ENCODE peak calls at places on chromosomes 5 and 9, in six cellular contexts. T, M, Y, U, A and J are unnamed samples.

GRCh38 chr5:43400082-43400481 is 12.1 kb downstream of the CCL28 start:
- DNase-seq in T (peak), M (no peak), Y (no peak), U (peak), A (no peak), J (no peak)

GRCh38 chr5:137563646-137564474 is 64.7 kb upstream of the SPOCK1 start:
- DNase-seq in T (peak), M (no peak), Y (no peak), U (peak), A (no peak), J (no peak)

GRCh38 chr9:72396247-72397091 is 31.5 kb upstream of the ZFAND5 start:
- DNase-seq in T (peak), M (no peak), Y (no peak), U (peak), A (no peak), J (no peak)

GRCh38 chr5:146041180-146041789 is 64.1 kb downstream of the PLAC8L1 start:
- DNase-seq in T (no peak), M (no peak), Y (no peak), U (no peak), A (no peak), J (no peak)

GRCh38 chr9:96550659-96551058 is 69.0 kb downstream of the CDC14B start:
- DNase-seq in T (no peak), M (no peak), Y (no peak), U (no peak), A (no peak), J (no peak)

GRCh38 chr5:142548739-142549275 is 137.1 kb downstream of the FGF1 start:
- DNase-seq in T (peak), M (no peak), Y (peak), U (peak), A (peak), J (no peak)

GRCh38 chr5:33843579-33843978 is 48.2 kb downstream of the ADAMTS12 start:
- DNase-seq in T (peak), M (no peak), Y (no peak), U (peak), A (no peak), J (no peak)

GRCh38 chr9:37915911-37916470 is 12.1 kb upstream of the SLC25A51 start:
- DNase-seq in T (no peak), M (no peak), Y (no peak), U (no peak), A (no peak), J (no peak)

GRCh38 chr9:136273921-136274785 is 28.5 kb upstream of the QSOX2 start:
- DNase-seq in T (no peak), M (no peak), Y (no peak), U (no peak), A (no peak), J (no peak)

GRCh38 chr9:130470269-130470668 is 25.5 kb downstream of the ASS1 start:
- DNase-seq in T (no peak), M (no peak), Y (no peak), U (no peak), A (no peak), J (no peak)

GRCh38 chr5:177302354-177303110 is 987 bp downstream of the RAB24 start:
- DNase-seq in T (peak), M (no peak), Y (peak), U (peak), A (peak), J (no peak)

GRCh38 chr5:152514827-152515397 is 109.8 kb upstream of the NMUR2 start:
- DNase-seq in T (peak), M (no peak), Y (peak), U (peak), A (no peak), J (no peak)

GRCh38 chr9:27019589-27019988 is 14.1 kb upstream of the LRRC19 start:
- DNase-seq in T (peak), M (no peak), Y (no peak), U (peak), A (no peak), J (no peak)

GRCh38 chr5:118577621-118578020 is 410.7 kb downstream of the DTWD2 start:
- DNase-seq in T (no peak), M (no peak), Y (no peak), U (no peak), A (no peak), J (no peak)

GRCh38 chr5:90142531-90142930 is 267.0 kb downstream of the CETN3 start:
- DNase-seq in T (no peak), M (no peak), Y (peak), U (no peak), A (no peak), J (no peak)

GRCh38 chr5:181203093-181203711 is 1.8 kb downstream of the TRIM7 start:
- DNase-seq in T (peak), M (no peak), Y (no peak), U (peak), A (no peak), J (no peak)

GRCh38 chr9:70049236-70049635 is 5.6 kb downstream of the MAMDC2 start:
- DNase-seq in T (peak), M (no peak), Y (no peak), U (peak), A (peak), J (no peak)

GRCh38 chr9:95425910-95426551 is 90.7 kb downstream of the PTCH1 start:
- DNase-seq in T (no peak), M (no peak), Y (peak), U (peak), A (peak), J (no peak)

GRCh38 chr5:27702339-27702820 is 664.0 kb upstream of the CDH9 start:
- DNase-seq in T (peak), M (no peak), Y (no peak), U (no peak), A (no peak), J (no peak)

GRCh38 chr5:180799902-180800801 is 2.5 kb downstream of the MGAT1 start:
- DNase-seq in T (peak), M (no peak), Y (no peak), U (peak), A (no peak), J (no peak)

DNA sequence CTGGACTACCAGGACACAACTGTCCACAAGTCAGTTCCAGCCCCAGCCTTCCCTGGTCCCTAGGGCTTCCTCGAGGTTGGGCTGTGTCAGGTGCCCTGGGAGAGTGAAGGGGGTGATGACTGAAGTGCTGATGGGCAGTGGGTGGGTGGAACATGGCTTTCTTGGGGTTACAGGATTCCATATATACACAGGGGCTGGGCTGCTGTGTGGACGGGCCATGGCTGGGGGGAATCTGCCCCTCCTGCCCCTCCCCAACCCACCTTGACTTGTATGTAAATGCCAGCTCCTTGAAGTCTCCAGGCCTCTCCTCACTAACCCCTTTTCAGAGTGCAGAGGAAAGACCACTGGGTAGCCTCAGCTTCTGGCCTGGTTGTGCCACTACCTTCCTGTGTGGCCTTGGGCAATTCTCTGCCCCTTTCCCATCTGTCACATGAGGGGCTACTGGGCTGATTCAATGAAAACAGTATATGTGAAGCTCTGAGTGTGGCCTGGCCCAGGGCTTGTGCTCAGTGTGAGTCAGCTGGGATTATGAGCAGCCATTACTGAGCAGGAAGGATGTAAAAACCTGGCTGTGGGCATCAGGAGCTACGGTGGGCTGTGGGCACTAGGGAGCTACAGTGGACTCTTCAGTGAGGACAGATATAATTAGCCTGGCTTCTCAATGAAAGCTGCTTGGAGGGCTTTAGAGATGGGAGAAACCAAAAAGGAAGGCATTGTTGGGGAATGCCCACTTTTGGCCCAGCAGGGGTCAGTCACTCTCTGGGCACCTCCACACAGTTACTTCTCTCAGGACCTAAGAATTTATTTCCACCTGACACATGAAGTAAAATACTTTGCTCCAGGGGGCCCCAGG is 23.3 kb downstream of the PITX1 start:
- DNase-seq in T (no peak), M (no peak), Y (no peak), U (peak), A (no peak), J (no peak)
- TF ChIP-seq CTCF in T (peak), M (no peak), Y (no peak), U (peak), A (no peak), J (no peak)

DNA sequence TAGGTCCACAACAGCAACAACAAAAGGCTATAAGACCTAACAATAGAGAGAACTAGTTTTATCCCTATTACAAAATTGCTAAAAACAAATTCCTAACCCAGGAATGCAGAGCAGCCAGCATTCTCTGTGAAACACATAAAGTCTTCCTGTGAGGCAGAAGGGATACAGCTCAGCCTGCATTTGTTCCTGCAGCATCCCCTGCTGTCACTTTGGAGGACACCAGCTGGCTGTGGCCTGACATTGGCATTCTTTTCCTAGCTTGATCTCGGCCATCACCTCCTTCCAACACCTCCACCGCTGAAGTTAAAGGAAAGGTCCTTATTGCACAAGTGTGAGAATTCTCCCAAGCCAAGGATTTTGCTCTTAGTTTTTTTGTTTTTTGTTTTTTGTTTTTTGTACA is 186.1 kb downstream of the SNCAIP start:
- DNase-seq in T (peak), M (no peak), Y (no peak), U (peak), A (no peak), J (no peak)
- TF ChIP-seq CTCF in T (peak), M (no peak), Y (peak), U (peak), A (no peak), J (no peak)

GRCh38 chr5:135217669-135218485 is 181.2 kb downstream of the MACROH2A1 start:
- DNase-seq in T (no peak), M (no peak), Y (no peak), U (no peak), A (no peak), J (no peak)
- TF ChIP-seq CTCF in T (no peak), M (no peak), Y (peak), U (no peak), A (no peak), J (no peak)

GRCh38 chr5:55177078-55177477 is 4.1 kb upstream of the CDC20B start:
- DNase-seq in T (no peak), M (no peak), Y (no peak), U (no peak), A (no peak), J (no peak)

GRCh38 chr5:55175781-55176175 is 2.8 kb upstream of the CDC20B start:
- DNase-seq in T (no peak), M (no peak), Y (no peak), U (no peak), A (no peak), J (no peak)

GRCh38 chr5:55173696-55174101 is 722 bp upstream of the CDC20B start:
- DNase-seq in T (no peak), M (no peak), Y (no peak), U (no peak), A (peak), J (peak)

GRCh38 chr5:55172937-55173695 is at the start of gene CDC20B:
- DNase-seq in T (peak), M (peak), Y (peak), U (peak), A (peak), J (peak)

GRCh38 chr5:55176176-55176818 is 3.3 kb upstream of the CDC20B start:
- DNase-seq in T (peak), M (no peak), Y (no peak), U (no peak), A (peak), J (peak)
- TF ChIP-seq CTCF in T (no peak), M (no peak), Y (no peak), U (peak), A (peak), J (no peak)

GRCh38 chr5:114953559-114953958 is 216.1 kb downstream of the TRIM36 start:
- DNase-seq in T (no peak), M (no peak), Y (no peak), U (no peak), A (no peak), J (no peak)
- TF ChIP-seq CTCF in T (no peak), M (no peak), Y (no peak), U (no peak), A (no peak), J (no peak)

GRCh38 chr9:117160254-117160653 is 254.6 kb downstream of the ASTN2 start:
- DNase-seq in T (no peak), M (no peak), Y (peak), U (no peak), A (no peak), J (no peak)
- TF ChIP-seq CTCF in T (no peak), M (no peak), Y (peak), U (no peak), A (no peak), J (no peak)